ENCODE peak calls at places on chromosomes 16 and 17, in six cellular contexts. D is breast epithelium, C is left ventricle myocardium inferior, V is tibial artery, R is foreskin fibroblast, F is Peyer's patch. B is an unnamed sample.

GRCh38 chr17:80146121-80147034 is 550 bp downstream of the EIF4A3 start:
- DNase-seq in D (no peak), C (no peak), V (no peak), R (peak), F (no peak), B (no peak)

GRCh38 chr17:27542841-27543463 is 86.7 kb downstream of the KSR1 start:
- DNase-seq in D (no peak), C (no peak), V (no peak), R (no peak), F (no peak), B (no peak)

GRCh38 chr16:77057161-77057736 is 133.7 kb upstream of the MON1B start:
- DNase-seq in D (no peak), C (no peak), V (no peak), R (no peak), F (no peak), B (no peak)

GRCh38 chr17:82078433-82078832 is 12.8 kb upstream of the DUS1L start:
- DNase-seq in D (no peak), C (no peak), V (no peak), R (no peak), F (no peak), B (no peak)

GRCh38 chr16:14302399-14303181 is 231.5 kb downstream of the MRTFB start:
- DNase-seq in D (no peak), C (no peak), V (no peak), R (peak), F (no peak), B (no peak)

GRCh38 chr16:47925811-47926460 is 229.9 kb downstream of the ABCC12 start:
- DNase-seq in D (no peak), C (no peak), V (no peak), R (peak), F (no peak), B (no peak)

GRCh38 chr17:8117367-8117979 is 841 bp downstream of the ALOXE3 start:
- DNase-seq in D (no peak), C (no peak), V (no peak), R (no peak), F (no peak), B (no peak)

GRCh38 chr17:19370493-19370960 is 7.8 kb upstream of the MAPK7 start:
- DNase-seq in D (no peak), C (peak), V (no peak), R (no peak), F (peak), B (no peak)

GRCh38 chr17:42289863-42290165 is 1.5 kb downstream of the STAT5A start:
- DNase-seq in D (no peak), C (no peak), V (no peak), R (no peak), F (peak), B (no peak)

GRCh38 chr17:83200231-83200699 is 120.9 kb downstream of the METRNL start:
- DNase-seq in D (peak), C (peak), V (peak), R (peak), F (peak), B (no peak)

GRCh38 chr17:78879679-78880186 is 23.3 kb downstream of the CEP295NL start:
- DNase-seq in D (peak), C (peak), V (no peak), R (peak), F (peak), B (no peak)

GRCh38 chr16:67104061-67104460 is 5.7 kb upstream of the PHAF1 start:
- DNase-seq in D (no peak), C (no peak), V (peak), R (peak), F (no peak), B (no peak)

GRCh38 chr17:27888072-27888471 is 5.1 kb downstream of the LYRM9 start:
- DNase-seq in D (no peak), C (no peak), V (no peak), R (no peak), F (no peak), B (no peak)

GRCh38 chr16:67244387-67245188 is 2.7 kb downstream of the FHOD1 start:
- DNase-seq in D (peak), C (peak), V (peak), R (peak), F (peak), B (no peak)

GRCh38 chr17:77836557-77837041 is 121.9 kb upstream of the TNRC6C start:
- DNase-seq in D (peak), C (no peak), V (peak), R (peak), F (no peak), B (no peak)

GRCh38 chr17:55769625-55770000 is 18.8 kb downstream of the PCTP start:
- DNase-seq in D (no peak), C (no peak), V (no peak), R (peak), F (no peak), B (no peak)

GRCh38 chr17:12320286-12320685 is 299.6 kb downstream of the MAP2K4 start:
- DNase-seq in D (no peak), C (no peak), V (no peak), R (peak), F (no peak), B (no peak)

GRCh38 chr16:17474037-17474436 is 3.3 kb upstream of the XYLT1 start:
- DNase-seq in D (no peak), C (no peak), V (no peak), R (peak), F (no peak), B (no peak)

GRCh38 chr16:17471745-17472075 is 950 bp upstream of the XYLT1 start:
- DNase-seq in D (no peak), C (no peak), V (no peak), R (peak), F (no peak), B (no peak)

GRCh38 chr16:17474572-17474971 is 3.8 kb upstream of the XYLT1 start:
- DNase-seq in D (no peak), C (no peak), V (peak), R (no peak), F (peak), B (no peak)

GRCh38 chr16:17475104-17475503 is 4.3 kb upstream of the XYLT1 start:
- DNase-seq in D (no peak), C (no peak), V (peak), R (no peak), F (no peak), B (no peak)

GRCh38 chr16:17476414-17477259 is 5.9 kb upstream of the XYLT1 start:
- DNase-seq in D (no peak), C (no peak), V (no peak), R (peak), F (peak), B (no peak)
- TF ChIP-seq CTCF in D (peak), C (peak), V (peak), R (peak), F (peak), B (peak)

GRCh38 chr17:68418876-68419275 is 38.4 kb downstream of the WIPI1 start:
- DNase-seq in D (no peak), C (no peak), V (no peak), R (no peak), F (no peak), B (no peak)
- TF ChIP-seq CTCF in D (no peak), C (no peak), V (no peak), R (no peak), F (no peak), B (no peak)

GRCh38 chr17:4142107-4142900 is 526 bp downstream of the ZZEF1 start:
- DNase-seq in D (peak), C (peak), V (peak), R (peak), F (peak), B (no peak)

GRCh38 chr17:4140125-4140524 is 2.7 kb downstream of the ZZEF1 start:
- DNase-seq in D (no peak), C (no peak), V (no peak), R (no peak), F (no peak), B (no peak)

GRCh38 chr17:4144411-4144747 is 1.4 kb downstream of the CYB5D2 start:
- DNase-seq in D (no peak), C (no peak), V (no peak), R (no peak), F (no peak), B (no peak)

GRCh38 chr17:4147751-4148310 is 4.8 kb downstream of the CYB5D2 start:
- DNase-seq in D (no peak), C (no peak), V (no peak), R (no peak), F (no peak), B (no peak)

GRCh38 chr17:4143563-4144410 is 790 bp downstream of the CYB5D2 start:
- DNase-seq in D (peak), C (peak), V (peak), R (peak), F (peak), B (peak)
- TF ChIP-seq CTCF in D (no peak), C (no peak), V (peak), R (no peak), F (no peak), B (peak)

GRCh38 chr17:2067559-2067958 is 12.7 kb downstream of the HIC1 start:
- DNase-seq in D (no peak), C (no peak), V (no peak), R (peak), F (no peak), B (no peak)

GRCh38 chr17:2064980-2065785 is 10.3 kb downstream of the HIC1 start:
- DNase-seq in D (no peak), C (no peak), V (no peak), R (peak), F (no peak), B (no peak)

GRCh38 chr17:2068589-2069051 is 13.7 kb downstream of the HIC1 start:
- DNase-seq in D (no peak), C (no peak), V (no peak), R (peak), F (no peak), B (no peak)

GRCh38 chr17:2068101-2068518 is 13.2 kb downstream of the HIC1 start:
- DNase-seq in D (no peak), C (no peak), V (no peak), R (peak), F (no peak), B (no peak)

DNA sequence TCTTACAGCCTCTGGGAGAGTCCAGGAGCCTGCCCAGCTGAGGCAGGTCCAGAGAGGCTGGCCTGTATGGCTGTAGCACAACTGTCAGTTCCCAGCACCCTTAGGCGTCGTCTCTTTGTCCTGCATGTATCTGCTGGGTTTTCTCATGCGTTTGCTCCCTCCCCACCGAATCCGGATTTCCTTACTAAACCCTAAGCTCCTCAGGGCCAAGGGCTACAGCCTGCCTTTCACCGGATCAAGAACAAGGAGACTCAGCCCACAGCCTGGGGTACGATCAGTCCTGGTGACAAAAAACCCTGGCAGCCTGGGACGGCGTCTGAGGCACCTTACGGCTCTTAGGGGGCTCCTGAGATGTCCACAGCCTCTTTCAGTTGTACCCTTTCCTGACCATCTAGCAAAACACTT is 12.1 kb downstream of the HIC1 start:
- DNase-seq in D (no peak), C (no peak), V (no peak), R (peak), F (no peak), B (no peak)
- TF ChIP-seq CTCF in D (no peak), C (no peak), V (no peak), R (no peak), F (no peak), B (no peak)

GRCh38 chr16:30082545-30083090 is 6.8 kb downstream of the PPP4C start:
- DNase-seq in D (no peak), C (no peak), V (no peak), R (no peak), F (no peak), B (no peak)
- TF ChIP-seq CTCF in D (no peak), C (no peak), V (no peak), R (no peak), F (no peak), B (peak)

DNA sequence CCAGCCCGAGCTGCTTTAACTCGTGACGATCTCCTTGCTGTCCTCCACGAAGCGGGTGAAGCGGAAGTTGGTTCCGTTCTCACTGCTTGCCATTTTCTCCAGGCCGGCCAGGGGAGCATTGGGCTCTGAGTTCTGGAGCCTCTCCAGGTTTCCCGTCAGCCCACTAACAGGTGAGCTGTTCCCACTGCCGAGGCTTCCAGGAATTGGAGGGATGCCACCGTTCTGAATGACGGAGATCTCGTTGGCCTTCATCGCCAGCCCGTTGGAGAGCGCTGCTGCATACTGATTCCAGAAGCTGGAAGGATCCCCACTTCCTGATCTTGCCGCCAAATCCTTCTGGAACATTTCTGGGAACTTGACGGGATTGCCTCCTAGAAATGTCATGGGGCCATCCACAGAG is 14.0 kb downstream of the SALL1 start:
- DNase-seq in D (no peak), C (no peak), V (no peak), R (no peak), F (no peak), B (no peak)
- TF ChIP-seq CTCF in D (no peak), C (no peak), V (no peak), R (no peak), F (no peak), B (no peak)

DNA sequence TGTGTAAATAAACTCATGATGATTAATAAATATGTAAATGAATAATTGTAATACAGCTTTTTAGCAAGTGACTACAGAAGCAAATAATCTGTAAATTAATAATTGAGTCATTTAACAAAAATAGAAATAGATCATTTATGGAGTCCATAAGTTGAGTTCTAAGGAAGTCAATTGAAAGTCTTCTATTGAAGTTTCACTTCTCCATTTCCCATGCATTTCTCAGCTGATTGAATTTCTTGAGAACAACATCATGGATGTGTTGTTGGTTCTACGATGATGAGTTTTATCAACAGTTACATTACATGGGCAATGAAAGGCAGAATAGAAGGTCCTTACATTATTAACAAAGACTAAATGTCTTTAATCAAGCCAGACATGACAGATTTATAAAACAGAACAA is 290.4 kb downstream of the MAP2K6 start:
- DNase-seq in D (no peak), C (no peak), V (no peak), R (no peak), F (no peak), B (no peak)
- TF ChIP-seq CTCF in D (no peak), C (no peak), V (no peak), R (no peak), F (no peak), B (no peak)

GRCh38 chr17:47253541-47254402 is at the start of gene ITGB3:
- DNase-seq in D (peak), C (peak), V (peak), R (peak), F (peak), B (peak)
- TF ChIP-seq CTCF in D (no peak), C (peak), V (peak), R (peak), F (peak), B (peak)

GRCh38 chr17:76557368-76558209 is 17.7 kb downstream of the PRCD start:
- DNase-seq in D (peak), C (peak), V (peak), R (peak), F (peak), B (peak)

GRCh38 chr17:76556759-76557367 is 17.0 kb downstream of the PRCD start:
- DNase-seq in D (no peak), C (no peak), V (peak), R (peak), F (no peak), B (no peak)

GRCh38 chr17:76560036-76560876 is 20.4 kb downstream of the PRCD start:
- DNase-seq in D (no peak), C (no peak), V (no peak), R (no peak), F (no peak), B (no peak)

GRCh38 chr17:76560877-76561221 is 21.0 kb downstream of the PRCD start:
- DNase-seq in D (no peak), C (no peak), V (no peak), R (no peak), F (no peak), B (no peak)

DNA sequence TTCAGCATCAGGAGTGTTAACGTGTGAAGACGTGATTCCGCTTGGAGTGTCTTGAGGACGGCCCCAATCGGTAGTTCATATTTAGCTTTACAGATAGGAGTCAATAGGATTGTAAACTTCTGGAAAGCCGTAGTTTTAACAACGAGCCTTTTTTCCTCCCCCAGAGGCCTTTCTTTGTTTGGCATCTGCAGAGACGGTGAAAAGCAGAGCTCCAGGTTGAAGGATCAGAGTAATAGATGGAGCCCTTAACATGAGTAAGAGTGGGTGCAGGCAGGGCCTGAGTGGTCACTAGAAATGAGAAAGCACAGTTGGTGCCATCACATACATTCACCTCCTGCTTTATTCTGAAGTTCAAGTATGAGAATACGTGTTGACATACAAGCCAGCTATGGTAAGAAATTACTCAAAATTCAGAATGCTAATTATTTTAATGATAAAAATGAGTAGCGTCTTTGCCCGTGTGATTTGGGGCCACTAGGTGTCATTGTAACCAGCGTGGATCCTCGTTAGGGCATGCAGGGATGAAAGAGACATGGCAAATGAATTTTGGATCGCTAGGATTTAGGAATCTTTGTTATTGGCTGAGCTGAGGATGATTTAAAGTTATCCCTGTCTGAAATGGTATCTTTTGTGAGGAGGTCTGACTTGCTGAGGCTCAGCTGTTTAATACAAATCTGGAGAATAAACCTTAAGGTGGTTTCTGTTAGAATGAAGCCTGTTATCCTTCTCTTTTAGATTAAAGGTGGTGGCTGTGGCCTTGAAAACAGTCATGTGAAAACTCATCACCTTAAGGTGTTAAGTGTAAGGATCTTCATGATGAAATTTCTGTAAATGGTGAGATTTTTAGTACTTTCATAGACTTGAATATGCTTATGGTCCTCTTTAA is 18.6 kb downstream of the PRCD start:
- DNase-seq in D (no peak), C (no peak), V (no peak), R (peak), F (no peak), B (no peak)
- TF ChIP-seq CTCF in D (peak), C (peak), V (no peak), R (peak), F (peak), B (peak)